ENCODE peak calls at places on chromosomes 1 and 21, in six cellular contexts. U is A549; Q is aorta; V is CD8-positive, alpha-beta memory T cell; D is pancreas; X is GM23248. B is an unnamed sample.

GRCh38 chr21:35324372-35325220 is 275.5 kb upstream of the RUNX1 start:
- DNase-seq in U (no peak), Q (no peak), V (no peak), D (no peak), X (peak; percentile 90), B (no peak)

GRCh38 chr21:33969600-33969999 is 54.0 kb upstream of the ATP5PO start:
- DNase-seq in U (no peak), Q (no peak), V (no peak), D (no peak), X (no peak), B (no peak)

GRCh38 chr1:172343246-172344099 is 77.0 kb upstream of the C1orf105 start:
- DNase-seq in U (no peak), Q (no peak), V (no peak), D (no peak), X (peak; percentile 90), B (no peak)

GRCh38 chr1:229133734-229134265 is 137.1 kb upstream of the RAB4A start:
- DNase-seq in U (no peak), Q (no peak), V (no peak), D (no peak), X (no peak), B (no peak)

GRCh38 chr1:242019018-242019417 is 20.1 kb upstream of the MAP1LC3C start:
- DNase-seq in U (no peak), Q (no peak), V (no peak), D (no peak), X (no peak), B (no peak)

GRCh38 chr1:20601123-20601825 is 12.4 kb downstream of the CDA start:
- DNase-seq in U (no peak), Q (no peak), V (no peak), D (no peak), X (peak; percentile 51), B (no peak)

GRCh38 chr1:160628799-160629263 is 18.0 kb downstream of the SLAMF1 start:
- DNase-seq in U (no peak), Q (no peak), V (no peak), D (no peak), X (no peak), B (no peak)

GRCh38 chr1:204217648-204218000 is 3.8 kb upstream of the GOLT1A start:
- DNase-seq in U (no peak), Q (no peak), V (no peak), D (no peak), X (no peak), B (no peak)

GRCh38 chr1:150543500-150544143 is 5.6 kb upstream of the ADAMTSL4 start:
- DNase-seq in U (no peak), Q (peak; percentile 57), V (no peak), D (no peak), X (peak; percentile 86), B (peak; percentile 88)

GRCh38 chr1:23369335-23370013 is at the start of gene ZNF436:
- DNase-seq in U (no peak), Q (peak; percentile 94), V (peak; percentile 10), D (peak; percentile 85), X (peak; percentile 85), B (peak; percentile 90)

GRCh38 chr1:55179177-55179835 is 35.9 kb downstream of the USP24 start:
- DNase-seq in U (no peak), Q (no peak), V (no peak), D (no peak), X (no peak), B (no peak)

GRCh38 chr1:232012773-232013386 is 386.3 kb downstream of the DISC1 start:
- DNase-seq in U (no peak), Q (peak; percentile 54), V (no peak), D (no peak), X (peak; percentile 79), B (peak; percentile 63)

GRCh38 chr1:151898519-151898991 is 10.8 kb downstream of the THEM4 start:
- DNase-seq in U (no peak), Q (no peak), V (peak; percentile 26), D (no peak), X (no peak), B (no peak)

GRCh38 chr1:44076093-44076492 is 42.5 kb upstream of the KLF17 start:
- DNase-seq in U (no peak), Q (no peak), V (no peak), D (no peak), X (peak; percentile 25), B (no peak)

GRCh38 chr1:194658090-194658439 is 1471.7 kb upstream of the B3GALT2 start:
- DNase-seq in U (no peak), Q (no peak), V (no peak), D (no peak), X (no peak), B (no peak)

GRCh38 chr21:44089001-44089911 is 17.9 kb upstream of the PWP2 start:
- DNase-seq in U (no peak), Q (no peak), V (peak; percentile 39), D (no peak), X (no peak), B (no peak)

GRCh38 chr1:117059334-117059677 is 820 bp upstream of the TTF2 start:
- DNase-seq in U (peak; percentile 36), Q (peak; percentile 69), V (peak; percentile 63), D (peak; percentile 87), X (no peak), B (peak; percentile 67)

GRCh38 chr21:34679056-34679455 is 10.3 kb downstream of the CLIC6 start:
- DNase-seq in U (no peak), Q (no peak), V (no peak), D (no peak), X (no peak), B (no peak)

GRCh38 chr1:34829250-34829649 is 30.3 kb downstream of the SMIM12 start:
- DNase-seq in U (no peak), Q (no peak), V (no peak), D (no peak), X (peak; percentile 29), B (no peak)

GRCh38 chr1:244114895-244115294 is 63.8 kb downstream of the ZBTB18 start:
- DNase-seq in U (no peak), Q (no peak), V (no peak), D (no peak), X (no peak), B (no peak)

GRCh38 chr1:244836598-244836997 is 1.1 kb downstream of the COX20 start:
- DNase-seq in U (no peak), Q (no peak), V (no peak), D (no peak), X (peak; percentile 59), B (no peak)

GRCh38 chr1:184881941-184882648 is 92.2 kb downstream of the NIBAN1 start:
- DNase-seq in U (no peak), Q (no peak), V (no peak), D (no peak), X (peak; percentile 66), B (no peak)

GRCh38 chr1:108050134-108050533 is 85.2 kb upstream of the VAV3 start:
- DNase-seq in U (no peak), Q (peak; percentile 60), V (no peak), D (no peak), X (peak; percentile 16), B (peak; percentile 53)

GRCh38 chr1:55823521-55824296 is 608.5 kb upstream of the USP24 start:
- DNase-seq in U (no peak), Q (no peak), V (no peak), D (no peak), X (peak; percentile 70), B (no peak)

GRCh38 chr1:66752000-66752592 is at the start of gene DYNLT5:
- DNase-seq in U (no peak), Q (peak; percentile 82), V (no peak), D (peak; percentile 63), X (peak; percentile 81), B (peak; percentile 85)

GRCh38 chr1:14795589-14795988 is 197.1 kb downstream of the KAZN start:
- DNase-seq in U (no peak), Q (no peak), V (no peak), D (no peak), X (no peak), B (no peak)

GRCh38 chr1:60589916-60590315 is 492.4 kb upstream of the NFIA start:
- DNase-seq in U (no peak), Q (no peak), V (no peak), D (no peak), X (no peak), B (no peak)

GRCh38 chr1:25548601-25549000 is 5.2 kb downstream of the LDLRAP1 start:
- DNase-seq in U (no peak), Q (no peak), V (no peak), D (no peak), X (no peak), B (no peak)

GRCh38 chr1:25545767-25546166 is 2.4 kb downstream of the LDLRAP1 start:
- DNase-seq in U (no peak), Q (no peak), V (no peak), D (no peak), X (no peak), B (no peak)

GRCh38 chr1:25544243-25544764 is 898 bp downstream of the LDLRAP1 start:
- DNase-seq in U (no peak), Q (no peak), V (no peak), D (peak; percentile 87), X (no peak), B (no peak)

GRCh38 chr1:25544819-25545218 is 1.4 kb downstream of the LDLRAP1 start:
- DNase-seq in U (no peak), Q (peak; percentile 71), V (no peak), D (no peak), X (peak; percentile 66), B (no peak)

DNA sequence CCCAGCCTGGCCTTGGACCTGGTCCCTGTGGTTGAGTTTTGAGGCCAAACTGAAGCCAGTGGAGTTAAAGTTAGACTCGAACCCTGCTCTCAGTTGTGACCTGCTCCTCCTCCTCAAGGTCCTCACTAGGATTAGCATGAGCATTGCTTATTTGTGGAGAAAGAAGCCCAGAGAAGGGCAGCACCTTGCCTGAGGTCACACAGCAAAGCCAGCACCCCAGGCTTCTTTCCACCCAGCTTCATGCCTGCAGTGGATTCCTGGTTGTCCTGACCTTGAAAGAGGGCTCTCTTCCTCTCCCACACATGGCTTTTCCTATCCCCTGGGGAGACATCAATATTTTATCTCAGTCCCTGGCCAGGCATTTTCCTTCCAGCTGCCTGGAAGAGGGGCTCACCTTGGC is 2.8 kb downstream of the LDLRAP1 start:
- DNase-seq in U (no peak), Q (no peak), V (no peak), D (no peak), X (no peak), B (no peak)
- H3K4me1 ChIP-seq in U (peaks cover 14% of the 10 kb centered on the region), Q (peaks cover 3% of the 10 kb centered on the region), V (peaks cover 64% of the 10 kb centered on the region), D (peaks cover 50% of the 10 kb centered on the region), X (peaks cover 22% of the 10 kb centered on the region), B (peaks cover 19% of the 10 kb centered on the region)

DNA sequence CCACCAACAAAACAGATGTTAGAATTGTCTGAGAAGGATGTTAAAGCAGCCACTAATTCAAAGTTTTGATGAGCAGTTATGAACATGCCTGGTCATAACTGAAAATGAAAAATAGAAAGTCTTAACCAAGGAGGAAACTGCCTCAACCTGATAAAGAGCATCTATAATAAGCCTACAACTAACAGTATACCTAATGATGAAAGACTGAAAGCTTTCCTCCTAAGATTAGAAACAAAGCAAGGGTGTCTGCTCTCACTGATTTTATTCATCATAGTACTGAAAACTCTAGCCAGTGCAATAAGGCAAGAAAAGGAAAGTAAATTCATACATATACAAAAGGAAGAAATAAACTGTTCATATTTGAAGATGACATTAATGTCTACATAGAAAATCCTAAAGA is 82.0 kb downstream of the KCNK1 start:
- DNase-seq in U (no peak), Q (no peak), V (no peak), D (no peak), X (no peak), B (no peak)
- H3K27ac ChIP-seq in U (no peak overlapping the region), Q (no peak overlapping the region), V (no peak overlapping the region), D (no peak overlapping the region), X (no peak overlapping the region), B (no peak overlapping the region)

GRCh38 chr1:200035956-200036615 is 8.6 kb downstream of the NR5A2 start:
- DNase-seq in U (no peak), Q (no peak), V (no peak), D (peak; percentile 51), X (no peak), B (no peak)
- H3K4me3 ChIP-seq in U (no peak overlapping the region), Q (no peak overlapping the region), V (no peak overlapping the region), D (peak overlapping the region; percentile 72), X (no peak overlapping the region), B (no peak overlapping the region)

GRCh38 chr1:19208710-19209438 is 1.2 kb downstream of the UBR4 start:
- DNase-seq in U (no peak), Q (no peak), V (no peak), D (no peak), X (peak; percentile 82), B (no peak)
- H3K4me1 ChIP-seq in U (peaks cover 31% of the 10 kb centered on the region), Q (no peaks in the 10 kb centered on the region), V (peaks cover 50% of the 10 kb centered on the region), D (peaks cover 40% of the 10 kb centered on the region), X (peaks cover 41% of the 10 kb centered on the region), B (peaks cover 7% of the 10 kb centered on the region)

B was measured in right cardiac atrium.